ENCODE peak calls at places on chromosomes 4 and X, in eight cellular contexts. X is adrenal gland, S is AG20443, B is NCI-H446, D is hypothalamus, Z is AG08396, O is cardiac fibroblast, T is HTR-8/SVneo. F is an unnamed sample.

GRCh38 chr4:138223191-138223910 is 18.8 kb downstream of the SLC7A11 start:
- DNase-seq in X (no peak), S (no peak), B (no peak), D (no peak), Z (no peak), O (no peak), T (no peak), F (no peak)

GRCh38 chrX:24325231-24325630 is 11.4 kb upstream of the SUPT20HL2 start:
- DNase-seq in X (no peak), S (no peak), B (no peak), D (no peak), Z (no peak), O (no peak), T (no peak), F (no peak)

GRCh38 chr4:26936284-26937065 is 75.8 kb downstream of the STIM2 start:
- DNase-seq in X (peak; percentile 45), S (no peak), B (no peak), D (no peak), Z (no peak), O (peak; percentile 14), T (no peak), F (no peak)

GRCh38 chr4:184422378-184422777 is 52.0 kb downstream of the IRF2 start:
- DNase-seq in X (no peak), S (no peak), B (no peak), D (no peak), Z (no peak), O (no peak), T (no peak), F (no peak)

GRCh38 chr4:2728806-2729532 is 27.2 kb downstream of the TNIP2 start:
- DNase-seq in X (no peak), S (no peak), B (no peak), D (no peak), Z (no peak), O (no peak), T (no peak), F (no peak)

GRCh38 chr4:11011249-11011648 is 326.7 kb upstream of the CLNK start:
- DNase-seq in X (no peak), S (no peak), B (no peak), D (no peak), Z (no peak), O (no peak), T (no peak), F (no peak)

GRCh38 chr4:94395541-94395940 is 52.9 kb upstream of the HPGDS start:
- DNase-seq in X (no peak), S (no peak), B (no peak), D (no peak), Z (no peak), O (peak; percentile 53), T (no peak), F (no peak)

GRCh38 chr4:78612398-78613005 is 60.9 kb downstream of the ANXA3 start:
- DNase-seq in X (peak; percentile 26), S (peak; percentile 61), B (peak; percentile 12), D (no peak), Z (peak; percentile 30), O (peak; percentile 75), T (peak; percentile 7), F (peak; percentile 24)

GRCh38 chr4:173257732-173258717 is 76.1 kb downstream of the HMGB2 start:
- DNase-seq in X (peak; percentile 66), S (peak; percentile 76), B (peak; percentile 18), D (peak; percentile 21), Z (peak; percentile 58), O (peak; percentile 81), T (peak; percentile 48), F (peak; percentile 32)

GRCh38 chr4:175273995-175274753 is 356.0 kb downstream of the ADAM29 start:
- DNase-seq in X (no peak), S (peak; percentile 18), B (no peak), D (no peak), Z (no peak), O (peak; percentile 11), T (peak; percentile 10), F (no peak)

GRCh38 chr4:178275671-178276360 is 833.6 kb upstream of the AGA start:
- DNase-seq in X (no peak), S (no peak), B (no peak), D (no peak), Z (no peak), O (no peak), T (no peak), F (no peak)

GRCh38 chr4:121192500-121192899 is 28.4 kb upstream of the TNIP3 start:
- DNase-seq in X (no peak), S (peak; percentile 43), B (peak; percentile 36), D (no peak), Z (peak; percentile 31), O (peak; percentile 63), T (peak; percentile 14), F (no peak)

GRCh38 chrX:115582035-115582870 is 21.3 kb downstream of the PLS3 start:
- DNase-seq in X (no peak), S (no peak), B (no peak), D (no peak), Z (no peak), O (no peak), T (no peak), F (no peak)

GRCh38 chr4:185744127-185744865 is 67.7 kb downstream of the SORBS2 start:
- DNase-seq in X (no peak), S (no peak), B (no peak), D (no peak), Z (no peak), O (no peak), T (no peak), F (no peak)

GRCh38 chrX:13285229-13285628 is 34.6 kb downstream of the ATXN3L start:
- DNase-seq in X (no peak), S (no peak), B (no peak), D (no peak), Z (no peak), O (no peak), T (no peak), F (no peak)

GRCh38 chr4:8917868-8918783 is 46.5 kb upstream of the HMX1 start:
- DNase-seq in X (peak; percentile 69), S (peak; percentile 90), B (no peak), D (peak; percentile 68), Z (peak; percentile 79), O (peak; percentile 51), T (peak; percentile 84), F (peak; percentile 74)

GRCh38 chrX:12967711-12968465 is 7.0 kb upstream of the TMSB4X start:
- DNase-seq in X (no peak), S (no peak), B (no peak), D (no peak), Z (no peak), O (no peak), T (no peak), F (no peak)

GRCh38 chrX:69152398-69152797 is 12.9 kb downstream of the PJA1 start:
- DNase-seq in X (peak; percentile 35), S (peak; percentile 13), B (no peak), D (no peak), Z (no peak), O (no peak), T (no peak), F (no peak)

GRCh38 chrX:20988118-20988517 is 386.1 kb upstream of the CNKSR2 start:
- DNase-seq in X (no peak), S (no peak), B (no peak), D (no peak), Z (no peak), O (peak; percentile 59), T (no peak), F (no peak)

GRCh38 chr4:8336412-8337075 is 67.0 kb downstream of the HTRA3 start:
- DNase-seq in X (no peak), S (no peak), B (no peak), D (no peak), Z (no peak), O (peak; percentile 53), T (peak; percentile 27), F (no peak)

GRCh38 chr4:108743021-108743420 is 19.8 kb downstream of the ETNPPL start:
- DNase-seq in X (no peak), S (no peak), B (no peak), D (peak; percentile 40), Z (no peak), O (no peak), T (no peak), F (no peak)

GRCh38 chr4:26557164-26557563 is 26.7 kb upstream of the TBC1D19 start:
- DNase-seq in X (no peak), S (peak; percentile 93), B (peak; percentile 30), D (no peak), Z (peak; percentile 82), O (peak; percentile 92), T (no peak), F (peak; percentile 38)

GRCh38 chrX:154458116-154458953 is at the start of gene PLXNA3:
- DNase-seq in X (peak; percentile 62), S (peak; percentile 77), B (no peak), D (peak; percentile 27), Z (peak; percentile 80), O (no peak), T (peak; percentile 21), F (peak; percentile 72)

GRCh38 chrX:150779367-150779766 is 86.2 kb downstream of the MTMR1 start:
- DNase-seq in X (no peak), S (no peak), B (no peak), D (no peak), Z (no peak), O (no peak), T (no peak), F (no peak)

GRCh38 chrX:129510331-129510730 is 13.0 kb downstream of the SMARCA1 start:
- DNase-seq in X (peak; percentile 22), S (no peak), B (no peak), D (no peak), Z (no peak), O (no peak), T (no peak), F (no peak)

GRCh38 chr4:187071896-187072295 is 348.2 kb upstream of the FAT1 start:
- DNase-seq in X (no peak), S (no peak), B (no peak), D (no peak), Z (no peak), O (no peak), T (no peak), F (no peak)

GRCh38 chr4:2393353-2394270 is 24.8 kb downstream of the ZFYVE28 start:
- DNase-seq in X (no peak), S (no peak), B (no peak), D (no peak), Z (no peak), O (no peak), T (no peak), F (no peak)

GRCh38 chr4:48025005-48025404 is 8.4 kb downstream of the NIPAL1 start:
- DNase-seq in X (no peak), S (peak; percentile 21), B (no peak), D (no peak), Z (peak; percentile 10), O (peak; percentile 39), T (no peak), F (peak; percentile 12)

GRCh38 chr4:106773106-106773905 is 262.8 kb downstream of the DKK2 start:
- DNase-seq in X (no peak), S (peak; percentile 14), B (no peak), D (no peak), Z (no peak), O (peak; percentile 43), T (no peak), F (no peak)

GRCh38 chr4:139958738-139959096 is 195.3 kb downstream of the MAML3 start:
- DNase-seq in X (no peak), S (no peak), B (no peak), D (no peak), Z (no peak), O (peak; percentile 47), T (no peak), F (no peak)

GRCh38 chr4:69156913-69157312 is 57.6 kb downstream of the UGT2B11 start:
- DNase-seq in X (no peak), S (no peak), B (no peak), D (no peak), Z (no peak), O (peak; percentile 22), T (no peak), F (no peak)

F was measured in hepatic stellate cell.